ENCODE peak calls at places on chromosomes 5 and 9, in five cellular contexts. T is upper lobe of left lung; D is sigmoid colon; C is CD8-positive, alpha-beta T cell; Q is mammary epithelial cell. F is an unnamed sample. For H3K9me3 and H3K27me3, the result is how much of the 10 kb centered on the place peaks cover.

GRCh38 chr5:56983593-56984361 is 31.9 kb upstream of the MIER3 start:
- DNase-seq in T (no peak), D (no peak), C (no peak), Q (no peak), F (no peak)

GRCh38 chr9:137351781-137352501 is 49.9 kb upstream of the NRARP start:
- DNase-seq in T (peak), D (no peak), C (no peak), Q (no peak), F (no peak)

GRCh38 chr9:108850293-108850897 is 5.4 kb downstream of the ACTL7B start:
- DNase-seq in T (no peak), D (no peak), C (no peak), Q (peak), F (no peak)

GRCh38 chr5:114305402-114306207 is 56.3 kb upstream of the KCNN2 start:
- DNase-seq in T (no peak), D (no peak), C (no peak), Q (peak), F (no peak)

GRCh38 chr5:73282383-73282782 is 109.4 kb downstream of the TMEM174 start:
- DNase-seq in T (no peak), D (no peak), C (no peak), Q (no peak), F (no peak)

GRCh38 chr9:38334234-38334633 is 58.3 kb upstream of the ALDH1B1 start:
- DNase-seq in T (no peak), D (no peak), C (no peak), Q (no peak), F (no peak)

GRCh38 chr5:138459311-138459710 is 6.0 kb upstream of the EGR1 start:
- DNase-seq in T (no peak), D (no peak), C (peak), Q (no peak), F (peak)

GRCh38 chr5:53151713-53152458 is 42.3 kb upstream of the MOCS2 start:
- DNase-seq in T (no peak), D (no peak), C (no peak), Q (peak), F (no peak)

GRCh38 chr5:115194671-115195070 is 25.0 kb upstream of the TRIM36 start:
- DNase-seq in T (no peak), D (no peak), C (no peak), Q (no peak), F (peak)

GRCh38 chr5:80141681-80142080 is 106.5 kb downstream of the THBS4 start:
- DNase-seq in T (no peak), D (no peak), C (peak), Q (no peak), F (no peak)

GRCh38 chr9:20340161-20340861 is 282.0 kb downstream of the MLLT3 start:
- DNase-seq in T (no peak), D (no peak), C (no peak), Q (no peak), F (no peak)

GRCh38 chr9:29965834-29966233 is 2392.6 kb upstream of the C9orf72 start:
- DNase-seq in T (no peak), D (no peak), C (no peak), Q (no peak), F (no peak)

GRCh38 chr5:35926389-35927051 is 11.9 kb downstream of the CAPSL start:
- DNase-seq in T (no peak), D (no peak), C (peak), Q (peak), F (peak)

GRCh38 chr5:11504794-11505193 is 399.5 kb downstream of the CTNND2 start:
- DNase-seq in T (no peak), D (no peak), C (no peak), Q (no peak), F (no peak)

GRCh38 chr5:98775962-98776687 is 2.7 kb downstream of the RGMB start:
- DNase-seq in T (no peak), D (no peak), C (no peak), Q (peak), F (no peak)

GRCh38 chr9:16828335-16829281 is 41.9 kb downstream of the BNC2 start:
- DNase-seq in T (peak), D (peak), C (no peak), Q (no peak), F (no peak)

GRCh38 chr5:109196486-109196885 is 213.3 kb downstream of the PJA2 start:
- DNase-seq in T (no peak), D (no peak), C (no peak), Q (no peak), F (no peak)

GRCh38 chr5:157558089-157558595 is 17.4 kb downstream of the ADAM19 start:
- DNase-seq in T (no peak), D (no peak), C (no peak), Q (peak), F (no peak)

GRCh38 chr5:133439859-133440258 is 172.5 kb downstream of the FSTL4 start:
- DNase-seq in T (peak), D (no peak), C (no peak), Q (peak), F (no peak)

GRCh38 chr9:114261026-114261425 is 61.9 kb upstream of the ORM1 start:
- DNase-seq in T (no peak), D (no peak), C (no peak), Q (no peak), F (no peak)

GRCh38 chr5:103461223-103461622 is 101.4 kb downstream of the NUDT12 start:
- DNase-seq in T (no peak), D (no peak), C (no peak), Q (peak), F (no peak)

GRCh38 chr5:66867622-66868322 is 271.6 kb downstream of the MAST4 start:
- DNase-seq in T (no peak), D (no peak), C (no peak), Q (peak), F (no peak)

GRCh38 chr5:43008369-43009158 is 31.6 kb downstream of the ANXA2R start:
- DNase-seq in T (peak), D (peak), C (peak), Q (peak), F (peak)

GRCh38 chr5:113612060-113612496 is 98.6 kb downstream of the YTHDC2 start:
- DNase-seq in T (no peak), D (no peak), C (no peak), Q (peak), F (no peak)

DNA sequence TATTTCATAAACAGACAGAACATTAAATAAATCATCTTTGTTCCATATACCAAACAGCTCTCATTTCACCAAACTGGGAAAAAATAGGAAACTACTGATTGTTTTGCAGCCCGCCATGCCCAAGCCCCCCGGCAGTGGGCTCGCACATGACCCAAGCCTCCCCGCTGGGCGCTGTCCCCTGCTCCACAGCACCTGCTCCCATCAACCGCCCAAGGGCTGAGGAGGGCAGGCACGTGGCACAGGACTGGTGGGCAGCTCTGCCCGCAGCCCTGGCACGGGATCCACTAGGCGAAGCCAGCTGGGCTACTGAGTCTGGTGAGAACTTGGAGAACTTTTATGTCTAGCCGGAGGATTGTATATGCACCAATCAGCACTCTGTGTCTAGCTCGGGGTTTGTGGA is 554.8 kb upstream of the CCNG1 start:
- DNase-seq in T (peak), D (no peak), C (no peak), Q (no peak), F (no peak)
- H3K9me3 ChIP-seq in T (under half), D (under half), C (under half), Q (under half), F (under half)

GRCh38 chr9:91966503-91966902 is 16.5 kb upstream of the ROR2 start:
- DNase-seq in T (no peak), D (no peak), C (no peak), Q (peak), F (no peak)

GRCh38 chr9:91967259-91967658 is 17.2 kb upstream of the ROR2 start:
- DNase-seq in T (no peak), D (no peak), C (no peak), Q (no peak), F (no peak)

GRCh38 chr9:91972711-91973110 is 22.7 kb upstream of the ROR2 start:
- DNase-seq in T (no peak), D (no peak), C (no peak), Q (no peak), F (no peak)

GRCh38 chr9:91972076-91972626 is 22.1 kb upstream of the ROR2 start:
- DNase-seq in T (no peak), D (peak), C (no peak), Q (no peak), F (no peak)
- TF ChIP-seq CTCF in T (no peak), D (no peak), C (no peak), Q (no peak), F (no peak)

DNA sequence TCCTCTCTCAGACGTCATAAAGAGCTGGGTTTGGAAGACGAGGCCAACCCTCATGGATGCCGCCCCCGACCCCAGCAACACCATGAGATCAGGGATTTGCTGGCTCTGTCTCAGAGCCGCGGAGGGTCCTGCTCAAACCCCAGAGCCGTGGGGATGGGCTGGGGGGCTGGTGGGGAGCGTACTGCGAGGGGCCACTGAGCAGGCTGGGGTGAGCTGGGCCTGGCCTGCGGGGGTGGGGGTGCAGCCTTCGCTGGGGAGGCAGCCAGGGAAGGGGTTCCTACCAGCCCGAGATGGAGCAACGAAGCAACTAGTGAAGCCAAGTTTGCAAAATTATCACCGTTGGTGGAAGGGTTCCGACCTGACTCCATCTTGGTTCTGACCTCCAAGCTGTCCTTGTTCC is 5.1 kb upstream of the SLC12A7 start:
- DNase-seq in T (peak), D (no peak), C (no peak), Q (no peak), F (no peak)
- H3K27me3 ChIP-seq in T (under half), D (under half), C (under half), Q (under half), F (under half)

DNA sequence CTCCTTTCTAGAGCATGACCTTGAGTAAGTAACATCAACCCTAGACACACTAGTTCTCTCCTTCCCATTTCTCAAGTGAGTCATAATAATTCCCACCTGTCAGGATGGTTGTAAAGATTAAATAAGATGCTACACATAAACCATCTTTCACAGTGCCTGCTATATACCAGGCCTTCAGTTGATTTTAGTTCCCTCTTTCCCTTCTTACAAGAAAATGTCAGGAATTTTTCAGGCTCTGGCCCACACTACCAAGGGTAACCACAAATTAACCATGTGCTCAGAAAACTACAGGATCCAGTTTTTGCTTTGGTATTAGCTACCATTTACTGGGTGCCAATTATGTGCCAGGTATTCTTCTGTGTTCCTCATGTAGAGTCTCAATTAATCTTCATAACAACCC is 42.7 kb upstream of the RARS1 start:
- DNase-seq in T (no peak), D (no peak), C (no peak), Q (no peak), F (no peak)
- H3K9me3 ChIP-seq in T (under half), D (under half), C (under half), Q (under half), F (under half)

GRCh38 chr9:132820545-132820944 is 57.5 kb downstream of the AK8 start:
- DNase-seq in T (no peak), D (no peak), C (no peak), Q (no peak), F (no peak)

GRCh38 chr9:132826131-132826530 is 52.0 kb downstream of the AK8 start:
- DNase-seq in T (no peak), D (peak), C (no peak), Q (no peak), F (no peak)

GRCh38 chr9:132826576-132827365 is 51.3 kb downstream of the AK8 start:
- DNase-seq in T (no peak), D (peak), C (no peak), Q (no peak), F (no peak)

GRCh38 chr9:132824151-132824550 is 53.9 kb downstream of the AK8 start:
- DNase-seq in T (peak), D (peak), C (no peak), Q (no peak), F (no peak)

GRCh38 chr9:132823370-132824144 is 54.5 kb downstream of the AK8 start:
- DNase-seq in T (no peak), D (peak), C (no peak), Q (no peak), F (no peak)
- TF ChIP-seq CTCF in T (no peak), D (no peak), C (no peak), Q (no peak), F (no peak)

GRCh38 chr5:76165961-76166360 is 82.8 kb downstream of the SV2C start:
- DNase-seq in T (no peak), D (no peak), C (no peak), Q (no peak), F (no peak)

GRCh38 chr5:76163111-76163628 is 80.0 kb downstream of the SV2C start:
- DNase-seq in T (no peak), D (no peak), C (no peak), Q (peak), F (no peak)

GRCh38 chr5:76166886-76167576 is 83.8 kb downstream of the SV2C start:
- DNase-seq in T (no peak), D (no peak), C (no peak), Q (no peak), F (no peak)

GRCh38 chr5:76165029-76165428 is 81.8 kb downstream of the SV2C start:
- DNase-seq in T (no peak), D (no peak), C (no peak), Q (no peak), F (no peak)

GRCh38 chr5:76162335-76162734 is 79.2 kb downstream of the SV2C start:
- DNase-seq in T (no peak), D (no peak), C (no peak), Q (no peak), F (no peak)
- H3K27me3 ChIP-seq in T (under half), D (under half), C (under half), Q (under half), F (under half)